ENCODE peak calls at places on chromosomes 13 and 19, in seven cellular contexts. One of them, this sample, is unnamed.

GRCh38 chr13:31908696-31909386 is 122.7 kb upstream of the FRY start:
- DNase-seq in heart left ventricle: no peak
- DNase-seq in AG09309: no peak
- DNase-seq in IMR-90: no peak
- DNase-seq in A549: no peak
- DNase-seq in PC-3: no peak
- DNase-seq in breast epithelium: no peak
- DNase-seq in this sample: no peak

GRCh38 chr19:16886305-16886880 is 2.4 kb upstream of the F2RL3 start:
- DNase-seq in AG09309: no peak
- DNase-seq in A549: no peak
- DNase-seq in IMR-90: peak
- DNase-seq in PC-3: peak
- DNase-seq in heart left ventricle: peak
- DNase-seq in breast epithelium: peak
- DNase-seq in this sample: peak

GRCh38 chr19:15091918-15092753 is 10.1 kb downstream of the OR1I1 start:
- DNase-seq in PC-3: peak
- DNase-seq in AG09309: no peak
- DNase-seq in IMR-90: peak
- DNase-seq in heart left ventricle: no peak
- DNase-seq in breast epithelium: no peak
- DNase-seq in A549: no peak
- DNase-seq in this sample: no peak

GRCh38 chr19:18879579-18880373 is 16.2 kb downstream of the CERS1 start:
- DNase-seq in breast epithelium: no peak
- DNase-seq in IMR-90: no peak
- DNase-seq in PC-3: peak
- DNase-seq in A549: no peak
- DNase-seq in AG09309: no peak
- DNase-seq in heart left ventricle: no peak
- DNase-seq in this sample: no peak

GRCh38 chr19:50803633-50804419 is 13.6 kb downstream of the ACP4 start:
- DNase-seq in AG09309: no peak
- DNase-seq in heart left ventricle: no peak
- DNase-seq in PC-3: peak
- DNase-seq in A549: no peak
- DNase-seq in IMR-90: no peak
- DNase-seq in breast epithelium: peak
- DNase-seq in this sample: no peak

GRCh38 chr13:27295096-27295495 is 24.5 kb downstream of the RASL11A start:
- DNase-seq in PC-3: peak
- DNase-seq in heart left ventricle: no peak
- DNase-seq in breast epithelium: no peak
- DNase-seq in IMR-90: no peak
- DNase-seq in A549: no peak
- DNase-seq in AG09309: no peak
- DNase-seq in this sample: no peak

GRCh38 chr13:44932850-44933251 is 56.4 kb downstream of the NUFIP1 start:
- DNase-seq in IMR-90: peak
- DNase-seq in A549: no peak
- DNase-seq in heart left ventricle: peak
- DNase-seq in AG09309: peak
- DNase-seq in PC-3: peak
- DNase-seq in breast epithelium: no peak
- DNase-seq in this sample: no peak

GRCh38 chr19:50835785-50836542 is 2.6 kb upstream of the KLK15 start:
- DNase-seq in A549: peak
- DNase-seq in AG09309: no peak
- DNase-seq in PC-3: peak
- DNase-seq in breast epithelium: peak
- DNase-seq in IMR-90: peak
- DNase-seq in heart left ventricle: peak
- DNase-seq in this sample: peak

GRCh38 chr13:51928231-51928630 is 66.5 kb downstream of the CCDC70 start:
- DNase-seq in breast epithelium: no peak
- DNase-seq in PC-3: no peak
- DNase-seq in AG09309: no peak
- DNase-seq in heart left ventricle: no peak
- DNase-seq in A549: no peak
- DNase-seq in IMR-90: no peak
- DNase-seq in this sample: no peak

GRCh38 chr13:28558126-28558525 is 63.2 kb upstream of the FLT1 start:
- DNase-seq in PC-3: no peak
- DNase-seq in IMR-90: peak
- DNase-seq in A549: no peak
- DNase-seq in breast epithelium: no peak
- DNase-seq in AG09309: peak
- DNase-seq in heart left ventricle: no peak
- DNase-seq in this sample: peak

GRCh38 chr19:55477905-55478304 is 1.5 kb downstream of the ZNF628 start:
- DNase-seq in IMR-90: no peak
- DNase-seq in A549: no peak
- DNase-seq in breast epithelium: no peak
- DNase-seq in PC-3: no peak
- DNase-seq in AG09309: no peak
- DNase-seq in heart left ventricle: no peak
- DNase-seq in this sample: no peak

GRCh38 chr13:44237276-44237767 is 136.3 kb upstream of the SERP2 start:
- DNase-seq in breast epithelium: peak
- DNase-seq in PC-3: peak
- DNase-seq in A549: no peak
- DNase-seq in heart left ventricle: peak
- DNase-seq in IMR-90: peak
- DNase-seq in AG09309: peak
- DNase-seq in this sample: peak

GRCh38 chr19:30668521-30669155 is 296.5 kb downstream of the ZNF536 start:
- DNase-seq in PC-3: no peak
- DNase-seq in heart left ventricle: no peak
- DNase-seq in AG09309: no peak
- DNase-seq in IMR-90: no peak
- DNase-seq in breast epithelium: no peak
- DNase-seq in A549: no peak
- DNase-seq in this sample: no peak

GRCh38 chr13:111251646-111252448 is 68.6 kb upstream of the TEX29 start:
- DNase-seq in heart left ventricle: no peak
- DNase-seq in AG09309: no peak
- DNase-seq in PC-3: no peak
- DNase-seq in breast epithelium: no peak
- DNase-seq in IMR-90: no peak
- DNase-seq in A549: no peak
- DNase-seq in this sample: no peak

GRCh38 chr19:798415-799075 is 1.3 kb downstream of the PTBP1 start:
- DNase-seq in PC-3: no peak
- DNase-seq in IMR-90: no peak
- DNase-seq in AG09309: no peak
- DNase-seq in heart left ventricle: no peak
- DNase-seq in A549: no peak
- DNase-seq in breast epithelium: no peak
- DNase-seq in this sample: no peak

GRCh38 chr19:55487884-55488687 is at the start of gene SSC5D:
- DNase-seq in heart left ventricle: peak
- DNase-seq in A549: no peak
- DNase-seq in AG09309: no peak
- DNase-seq in PC-3: no peak
- DNase-seq in IMR-90: peak
- DNase-seq in breast epithelium: no peak
- DNase-seq in this sample: no peak

GRCh38 chr13:106299616-106300015 is 235.8 kb downstream of the EFNB2 start:
- DNase-seq in AG09309: no peak
- DNase-seq in IMR-90: no peak
- DNase-seq in breast epithelium: no peak
- DNase-seq in A549: no peak
- DNase-seq in PC-3: no peak
- DNase-seq in heart left ventricle: no peak
- DNase-seq in this sample: no peak

GRCh38 chr13:110518571-110518970 is 43.0 kb downstream of the RAB20 start:
- DNase-seq in A549: no peak
- DNase-seq in IMR-90: no peak
- DNase-seq in AG09309: no peak
- DNase-seq in breast epithelium: no peak
- DNase-seq in heart left ventricle: no peak
- DNase-seq in PC-3: no peak
- DNase-seq in this sample: no peak

GRCh38 chr13:106372199-106373160 is 163.0 kb downstream of the EFNB2 start:
- DNase-seq in AG09309: peak
- DNase-seq in A549: no peak
- DNase-seq in breast epithelium: no peak
- DNase-seq in PC-3: no peak
- DNase-seq in heart left ventricle: no peak
- DNase-seq in IMR-90: peak
- DNase-seq in this sample: no peak

GRCh38 chr13:98466634-98467236 is 110.2 kb downstream of the STK24 start:
- DNase-seq in IMR-90: peak
- DNase-seq in AG09309: no peak
- DNase-seq in heart left ventricle: no peak
- DNase-seq in breast epithelium: no peak
- DNase-seq in A549: peak
- DNase-seq in PC-3: peak
- DNase-seq in this sample: no peak

GRCh38 chr13:94520001-94520400 is 40.5 kb upstream of the DCT start:
- DNase-seq in IMR-90: no peak
- DNase-seq in heart left ventricle: no peak
- DNase-seq in breast epithelium: no peak
- DNase-seq in A549: no peak
- DNase-seq in PC-3: no peak
- DNase-seq in AG09309: no peak
- DNase-seq in this sample: no peak

GRCh38 chr13:84126671-84127171 is 244.4 kb upstream of the SLITRK1 start:
- DNase-seq in heart left ventricle: no peak
- DNase-seq in IMR-90: no peak
- DNase-seq in AG09309: no peak
- DNase-seq in A549: no peak
- DNase-seq in breast epithelium: no peak
- DNase-seq in PC-3: no peak
- DNase-seq in this sample: peak

GRCh38 chr19:29517946-29518345 is 7.8 kb upstream of the VSTM2B start:
- DNase-seq in breast epithelium: no peak
- DNase-seq in AG09309: no peak
- DNase-seq in heart left ventricle: no peak
- DNase-seq in IMR-90: no peak
- DNase-seq in A549: no peak
- DNase-seq in PC-3: no peak
- DNase-seq in this sample: no peak

GRCh38 chr13:71863249-71863648 is 3.8 kb downstream of the DACH1 start:
- DNase-seq in breast epithelium: no peak
- DNase-seq in AG09309: no peak
- DNase-seq in PC-3: no peak
- DNase-seq in heart left ventricle: no peak
- DNase-seq in IMR-90: no peak
- DNase-seq in A549: no peak
- DNase-seq in this sample: no peak
- H3K4me3 ChIP-seq in breast epithelium: no peak
- H3K4me3 ChIP-seq in AG09309: no peak
- H3K4me3 ChIP-seq in PC-3: no peak
- H3K4me3 ChIP-seq in heart left ventricle: peak
- H3K4me3 ChIP-seq in IMR-90: no peak
- H3K4me3 ChIP-seq in A549: no peak
- H3K4me3 ChIP-seq in this sample: no peak

GRCh38 chr19:56671613-56671994 is at the start of gene ZNF835:
- DNase-seq in AG09309: no peak
- DNase-seq in heart left ventricle: peak
- DNase-seq in PC-3: no peak
- DNase-seq in breast epithelium: peak
- DNase-seq in A549: no peak
- DNase-seq in IMR-90: no peak
- DNase-seq in this sample: no peak
- H3K4me3 ChIP-seq in AG09309: no peak
- H3K4me3 ChIP-seq in heart left ventricle: peak
- H3K4me3 ChIP-seq in PC-3: no peak
- H3K4me3 ChIP-seq in breast epithelium: peak
- H3K4me3 ChIP-seq in A549: no peak
- H3K4me3 ChIP-seq in IMR-90: no peak
- H3K4me3 ChIP-seq in this sample: peak

GRCh38 chr13:101624210-101624922 is 171.9 kb downstream of the ITGBL1 start:
- DNase-seq in PC-3: peak
- DNase-seq in heart left ventricle: no peak
- DNase-seq in IMR-90: peak
- DNase-seq in breast epithelium: no peak
- DNase-seq in A549: no peak
- DNase-seq in AG09309: no peak
- DNase-seq in this sample: no peak
- H3K4me3 ChIP-seq in PC-3: peak
- H3K4me3 ChIP-seq in heart left ventricle: peak
- H3K4me3 ChIP-seq in IMR-90: no peak
- H3K4me3 ChIP-seq in breast epithelium: no peak
- H3K4me3 ChIP-seq in A549: no peak
- H3K4me3 ChIP-seq in AG09309: no peak
- H3K4me3 ChIP-seq in this sample: no peak

GRCh38 chr19:46298477-46299003 is 1.7 kb downstream of the HIF3A start:
- DNase-seq in A549: no peak
- DNase-seq in IMR-90: no peak
- DNase-seq in PC-3: no peak
- DNase-seq in heart left ventricle: no peak
- DNase-seq in breast epithelium: no peak
- DNase-seq in AG09309: no peak
- DNase-seq in this sample: no peak

GRCh38 chr19:46295401-46296308 is 1.2 kb upstream of the HIF3A start:
- DNase-seq in PC-3: no peak
- DNase-seq in A549: no peak
- DNase-seq in AG09309: no peak
- DNase-seq in breast epithelium: no peak
- DNase-seq in heart left ventricle: no peak
- DNase-seq in IMR-90: no peak
- DNase-seq in this sample: no peak

GRCh38 chr19:46297700-46298476 is 1.0 kb downstream of the HIF3A start:
- DNase-seq in breast epithelium: peak
- DNase-seq in PC-3: no peak
- DNase-seq in AG09309: no peak
- DNase-seq in A549: no peak
- DNase-seq in IMR-90: no peak
- DNase-seq in heart left ventricle: peak
- DNase-seq in this sample: peak

GRCh38 chr19:46299004-46299509 is 2.2 kb downstream of the HIF3A start:
- DNase-seq in heart left ventricle: peak
- DNase-seq in A549: peak
- DNase-seq in IMR-90: peak
- DNase-seq in PC-3: peak
- DNase-seq in AG09309: no peak
- DNase-seq in breast epithelium: peak
- DNase-seq in this sample: peak

DNA sequence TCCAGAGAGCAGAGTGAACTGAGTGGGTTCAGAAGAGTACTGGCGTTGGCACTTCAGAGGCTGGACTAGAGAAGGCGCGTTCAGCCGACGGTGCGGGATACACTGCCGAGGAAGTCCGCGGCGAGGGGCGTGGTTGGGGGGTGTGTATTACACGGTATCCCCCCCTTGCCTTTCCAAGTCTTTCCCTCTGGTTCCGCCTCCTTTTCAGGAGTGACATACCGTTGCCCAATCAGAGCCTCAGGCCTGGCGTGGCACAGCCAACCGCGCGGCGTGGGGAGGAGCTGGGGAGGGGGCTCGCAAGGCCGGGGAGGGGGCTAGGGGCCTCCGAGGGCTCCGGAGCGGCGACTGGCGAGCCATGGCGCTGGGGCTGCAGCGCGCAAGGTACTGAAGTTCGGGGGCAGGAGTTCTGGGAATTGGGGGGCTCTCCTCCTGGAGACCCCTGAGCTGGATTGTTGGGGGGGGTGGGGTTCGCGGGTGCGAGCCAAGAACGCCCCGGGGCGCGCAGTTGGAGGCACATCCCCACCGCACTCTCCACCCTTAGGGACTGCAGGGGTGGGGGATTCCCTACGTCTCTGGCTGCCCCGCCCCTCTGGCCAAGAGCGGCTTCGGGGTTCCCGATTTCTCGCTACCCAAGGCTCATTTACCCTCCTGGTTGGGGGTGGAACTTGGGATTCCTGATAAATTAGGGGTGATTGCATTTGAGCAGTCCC is at the start of gene HIF3A:
- DNase-seq in AG09309: no peak
- DNase-seq in IMR-90: no peak
- DNase-seq in PC-3: no peak
- DNase-seq in A549: no peak
- DNase-seq in heart left ventricle: peak
- DNase-seq in breast epithelium: no peak
- DNase-seq in this sample: peak
- H3K4me3 ChIP-seq in AG09309: no peak
- H3K4me3 ChIP-seq in IMR-90: no peak
- H3K4me3 ChIP-seq in PC-3: no peak
- H3K4me3 ChIP-seq in A549: no peak
- H3K4me3 ChIP-seq in heart left ventricle: peak
- H3K4me3 ChIP-seq in breast epithelium: peak
- H3K4me3 ChIP-seq in this sample: peak

This sample was measured in skeletal muscle cell.